ENCODE peak calls at places on chromosomes 4 and X, in four cellular contexts. W, S, H and Z are unnamed samples.

GRCh38 chr4:175440776-175441175 is 371.3 kb downstream of the GPM6A start:
- DNase-seq in W (no peak), S (no peak), H (no peak), Z (no peak)

GRCh38 chr4:65669008-65669971 is 999 bp downstream of the EPHA5 start:
- DNase-seq in W (no peak), S (no peak), H (peak), Z (no peak)

GRCh38 chr4:128512161-128512560 is 224.5 kb upstream of the PGRMC2 start:
- DNase-seq in W (no peak), S (no peak), H (no peak), Z (no peak)

GRCh38 chrX:38342853-38343778 is 9.3 kb upstream of the OTC start:
- DNase-seq in W (no peak), S (no peak), H (no peak), Z (no peak)

GRCh38 chr4:98642991-98643426 is 15.4 kb downstream of the TSPAN5 start:
- DNase-seq in W (peak), S (no peak), H (no peak), Z (no peak)

GRCh38 chr4:33091961-33092360 is 2371.8 kb downstream of the PCDH7 start:
- DNase-seq in W (no peak), S (no peak), H (no peak), Z (no peak)

GRCh38 chr4:120829113-120829831 is 93.3 kb downstream of the PRDM5 start:
- DNase-seq in W (peak), S (no peak), H (no peak), Z (no peak)

GRCh38 chr4:90198086-90198847 is 71.1 kb downstream of the CCSER1 start:
- DNase-seq in W (no peak), S (no peak), H (no peak), Z (no peak)

GRCh38 chrX:102129473-102129872 is 4.0 kb downstream of the TCEAL2 start:
- DNase-seq in W (peak), S (no peak), H (no peak), Z (peak)

GRCh38 chr4:188423039-188423438 is 283.8 kb downstream of the TRIML1 start:
- DNase-seq in W (peak), S (no peak), H (no peak), Z (no peak)

GRCh38 chr4:98745372-98745771 is 87.0 kb upstream of the TSPAN5 start:
- DNase-seq in W (peak), S (no peak), H (no peak), Z (no peak)

GRCh38 chr4:120085705-120086104 is 19.1 kb upstream of the MAD2L1 start:
- DNase-seq in W (peak), S (no peak), H (no peak), Z (no peak)

GRCh38 chr4:185803015-185803414 is 9.0 kb downstream of the SORBS2 start:
- DNase-seq in W (no peak), S (no peak), H (no peak), Z (no peak)

GRCh38 chrX:111511477-111511876 is at the start of gene SERTM2:
- DNase-seq in W (peak), S (no peak), H (no peak), Z (peak)

GRCh38 chr4:168218663-168219062 is 99.9 kb downstream of the DDX60 start:
- DNase-seq in W (peak), S (no peak), H (no peak), Z (no peak)

GRCh38 chrX:44314259-44314734 is 29.2 kb downstream of the EFHC2 start:
- DNase-seq in W (peak), S (no peak), H (no peak), Z (peak)

GRCh38 chr4:156615066-156615514 is 356.5 kb downstream of the PDGFC start:
- DNase-seq in W (peak), S (no peak), H (no peak), Z (no peak)

GRCh38 chr4:7863911-7864681 is 75.6 kb downstream of the AFAP1 start:
- DNase-seq in W (peak), S (no peak), H (no peak), Z (peak)

GRCh38 chr4:177356191-177356590 is 46.5 kb downstream of the NEIL3 start:
- DNase-seq in W (peak), S (no peak), H (no peak), Z (no peak)

DNA sequence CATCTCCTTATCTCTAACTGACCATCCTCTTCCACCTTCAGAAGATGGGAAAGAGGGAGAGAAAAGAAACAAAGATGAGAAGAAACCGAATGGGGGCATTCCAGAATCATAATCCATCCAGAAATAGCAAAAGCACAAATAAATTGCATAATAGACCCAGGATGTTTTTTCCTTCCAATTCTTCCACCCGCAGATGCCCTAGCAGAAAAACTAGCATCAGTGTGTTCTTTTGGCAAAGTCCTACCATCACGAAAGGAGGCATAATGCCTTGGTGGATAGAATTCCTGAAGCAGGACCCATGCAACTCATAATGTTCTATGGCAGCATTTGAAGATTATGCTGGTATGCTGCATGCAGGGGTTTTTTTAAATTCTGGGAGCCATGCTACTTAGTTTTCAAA is 279.2 kb downstream of the PPP3CA start:
- DNase-seq in W (no peak), S (no peak), H (no peak), Z (no peak)
- TF ChIP-seq CHD1 in W (no peak), S (no peak), H (no peak), Z (no peak)

DNA sequence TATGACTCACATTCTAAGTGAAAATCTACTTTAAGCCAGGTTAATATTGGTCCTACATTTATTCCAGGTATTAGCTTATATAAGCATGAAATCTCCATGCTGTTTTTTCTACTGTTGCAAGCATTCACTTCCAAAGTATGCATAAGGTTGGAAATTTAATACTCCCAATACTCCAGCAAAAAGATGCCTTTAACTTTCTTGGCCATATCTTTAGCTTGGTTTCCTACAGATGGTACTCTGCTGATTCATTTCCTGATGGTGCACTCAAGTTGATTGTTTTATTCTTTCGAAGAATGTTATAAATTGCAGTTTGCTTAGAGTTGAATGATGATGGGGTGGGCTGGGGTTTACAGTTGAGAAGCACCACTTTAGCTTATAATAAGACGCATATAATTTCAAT is 330.2 kb downstream of the PTTG2 start:
- DNase-seq in W (peak), S (no peak), H (no peak), Z (no peak)
- TF ChIP-seq CHD1 in W (no peak), S (no peak), H (no peak), Z (no peak)

GRCh38 chr4:187302456-187302855 is 578.8 kb upstream of the FAT1 start:
- DNase-seq in W (peak), S (no peak), H (no peak), Z (no peak)

GRCh38 chr4:187307131-187307530 is 583.5 kb upstream of the FAT1 start:
- DNase-seq in W (peak), S (no peak), H (no peak), Z (no peak)

GRCh38 chr4:187309456-187309855 is 585.8 kb upstream of the FAT1 start:
- DNase-seq in W (peak), S (no peak), H (no peak), Z (no peak)

GRCh38 chr4:187301923-187302322 is 578.3 kb upstream of the FAT1 start:
- DNase-seq in W (no peak), S (no peak), H (no peak), Z (no peak)

GRCh38 chr4:187304131-187304530 is 580.5 kb upstream of the FAT1 start:
- DNase-seq in W (no peak), S (no peak), H (no peak), Z (no peak)
- TF ChIP-seq CHD1 in W (no peak), S (no peak), H (no peak), Z (no peak)

DNA sequence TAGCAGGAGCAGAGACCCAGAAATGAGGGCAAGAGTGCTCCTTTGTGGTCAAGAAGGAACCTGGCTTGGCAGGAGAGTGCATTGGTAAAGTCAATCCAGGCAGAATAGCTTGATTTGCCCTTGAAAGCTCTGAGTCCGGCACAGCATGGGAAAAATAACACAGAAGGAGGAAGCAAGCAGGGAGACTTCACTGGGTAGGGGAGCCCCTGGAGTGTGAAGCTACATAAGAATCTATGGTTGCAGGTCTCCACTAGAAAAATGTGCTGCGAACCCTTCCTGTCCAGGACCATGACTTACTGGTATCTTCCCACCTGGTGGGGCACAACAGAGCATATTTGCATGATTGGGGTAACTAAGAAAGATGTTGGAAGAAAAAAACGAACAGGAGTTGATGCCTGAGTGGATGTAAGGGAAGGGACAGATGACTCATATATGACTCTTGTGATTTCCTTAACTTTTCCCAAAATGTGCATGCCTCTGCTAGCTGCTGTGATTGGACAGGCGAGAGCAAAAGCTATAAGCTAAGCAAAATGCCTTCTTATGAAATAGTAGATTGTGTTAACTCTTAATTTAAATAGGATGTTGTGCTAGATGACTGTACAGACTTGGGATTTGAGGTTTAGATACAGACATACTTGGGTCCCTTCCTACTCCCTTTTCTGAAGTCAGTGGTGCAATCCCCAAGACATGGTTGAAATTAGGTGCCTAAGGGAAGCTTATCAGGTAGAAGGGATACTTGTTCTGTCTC is 3.3 kb downstream of the IL13RA1 start:
- DNase-seq in W (peak), S (no peak), H (no peak), Z (no peak)
- TF ChIP-seq CHD1 in W (no peak), S (no peak), H (no peak), Z (no peak)

DNA sequence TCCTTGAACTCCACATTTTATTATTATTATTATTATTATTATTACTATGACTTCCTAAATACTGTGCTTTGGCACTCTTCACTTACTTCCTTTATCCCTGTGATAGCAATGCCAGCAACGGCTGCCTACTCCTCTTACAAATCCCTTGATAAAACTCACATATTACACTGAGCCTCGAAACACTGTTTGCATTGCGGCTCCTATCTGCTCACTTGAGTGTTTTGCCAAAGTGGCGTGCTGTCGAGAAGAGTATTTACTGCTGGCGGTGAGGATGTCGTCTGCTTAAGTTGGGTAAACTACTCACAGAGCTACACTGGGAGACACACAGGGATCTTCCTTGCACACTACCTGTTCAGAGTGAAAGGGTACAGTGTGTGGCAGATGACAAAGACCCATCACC is 143.4 kb upstream of the VCX3A start:
- DNase-seq in W (no peak), S (no peak), H (no peak), Z (no peak)
- TF ChIP-seq CHD1 in W (no peak), S (no peak), H (no peak), Z (no peak)

DNA sequence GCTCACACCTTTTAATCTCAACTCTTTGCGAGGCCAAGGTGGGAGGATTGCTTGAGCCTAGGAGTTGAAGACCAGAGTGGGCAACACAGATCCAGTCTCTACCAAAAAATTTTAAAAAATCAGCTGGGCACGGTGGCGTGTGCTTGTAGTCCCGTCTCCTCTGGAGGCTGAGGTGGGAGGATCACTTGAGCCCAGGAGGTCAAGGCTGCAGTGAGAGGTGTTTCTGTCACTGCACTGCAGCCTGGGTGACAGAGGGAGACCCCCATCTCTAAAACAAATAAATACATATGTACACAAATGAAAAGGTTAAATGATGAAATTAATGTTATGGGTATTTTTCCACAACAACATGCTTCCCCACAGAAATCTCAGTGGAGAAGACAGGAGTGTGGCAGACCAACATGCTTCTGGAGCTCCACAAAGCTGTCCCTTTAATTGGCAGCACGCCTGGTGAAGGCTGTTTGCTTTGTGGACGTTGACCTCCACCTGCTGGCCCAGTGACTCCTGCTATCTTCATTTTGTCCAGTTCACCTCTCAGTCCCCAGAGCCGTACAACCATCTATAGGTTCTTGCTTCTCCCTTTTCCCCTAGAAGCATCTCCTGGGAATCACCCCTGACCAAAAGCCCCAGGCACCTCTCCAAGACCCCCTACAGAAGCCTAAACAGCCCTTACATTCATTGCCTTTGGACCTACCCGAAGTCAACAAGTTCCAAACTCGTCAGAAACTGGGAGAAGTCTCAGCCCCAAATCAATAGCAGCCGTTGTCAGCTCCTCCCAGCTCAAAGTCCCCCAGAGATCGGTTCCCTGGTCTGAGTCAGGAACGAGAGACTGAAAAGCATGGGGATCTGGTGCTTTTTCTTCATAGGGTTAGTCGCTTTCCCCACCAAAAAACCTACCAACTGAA is 36.4 kb upstream of the CD99 start:
- DNase-seq in W (no peak), S (no peak), H (no peak), Z (no peak)
- TF ChIP-seq CHD1 in W (no peak), S (no peak), H (no peak), Z (no peak)

GRCh38 chrX:55007633-55008032 is 7.5 kb downstream of the APEX2 start:
- DNase-seq in W (peak), S (no peak), H (no peak), Z (no peak)
- TF ChIP-seq CHD1 in W (no peak), S (no peak), H (no peak), Z (no peak)

GRCh38 chr4:751676-752075 is 46.0 kb downstream of the PCGF3 start:
- DNase-seq in W (no peak), S (no peak), H (no peak), Z (no peak)

GRCh38 chr4:752196-752861 is 46.7 kb downstream of the PCGF3 start:
- DNase-seq in W (peak), S (no peak), H (no peak), Z (no peak)

GRCh38 chr4:748461-748860 is 42.8 kb downstream of the PCGF3 start:
- DNase-seq in W (no peak), S (no peak), H (no peak), Z (no peak)

GRCh38 chr4:747546-748170 is 42.0 kb downstream of the PCGF3 start:
- DNase-seq in W (no peak), S (no peak), H (no peak), Z (no peak)

GRCh38 chr4:749771-750666 is 44.4 kb downstream of the PCGF3 start:
- DNase-seq in W (peak), S (no peak), H (no peak), Z (no peak)
- TF ChIP-seq CHD1 in W (no peak), S (no peak), H (no peak), Z (no peak)

DNA sequence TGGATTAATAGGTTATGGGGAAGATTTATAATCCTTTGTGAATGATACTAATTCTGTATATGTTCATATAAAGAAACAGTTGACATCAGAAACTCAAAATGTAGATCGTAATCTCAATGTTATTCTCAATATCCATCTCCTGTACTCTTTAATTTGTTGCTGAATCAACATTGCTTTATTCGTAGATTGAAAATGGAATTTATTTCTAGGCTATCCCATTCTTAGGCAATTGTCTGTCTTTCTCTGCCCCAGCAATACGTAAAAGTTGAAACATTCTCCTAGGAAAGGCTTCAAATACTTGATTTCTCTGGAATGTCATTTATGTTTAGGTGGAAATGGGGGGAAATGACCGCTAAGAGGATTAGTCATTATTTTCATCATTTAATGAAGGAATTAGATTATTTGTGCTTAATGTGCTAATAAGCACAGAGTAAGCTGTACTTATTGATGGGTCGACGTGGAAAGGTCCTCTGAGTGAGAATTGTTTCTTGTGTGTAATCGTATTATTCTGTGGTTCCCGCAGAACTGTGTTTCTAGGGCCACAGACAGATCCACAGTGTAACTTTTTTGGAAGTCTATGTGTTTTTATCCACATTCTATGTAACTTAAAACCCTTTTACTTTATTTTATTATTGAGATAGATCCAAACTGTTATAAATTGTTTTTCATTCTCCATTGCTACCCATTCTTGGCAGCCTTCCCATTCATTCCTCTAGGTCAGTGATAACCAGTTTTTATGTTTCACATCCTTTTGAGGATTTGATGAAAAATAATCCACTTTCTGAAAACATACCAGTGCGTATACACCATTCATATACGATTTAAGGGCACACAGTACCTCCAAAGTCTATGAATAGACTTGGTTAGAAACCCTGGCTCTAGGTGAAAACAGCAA is 262.9 kb downstream of the ARHGAP10 start:
- DNase-seq in W (peak), S (no peak), H (no peak), Z (no peak)
- TF ChIP-seq CHD1 in W (no peak), S (no peak), H (no peak), Z (no peak)